ENCODE peak calls at places on chromosomes 13 and 19, in nine cellular contexts. B is SJSA1; Q is upper lobe of right lung; R is suprapubic skin; Y is lower lobe of right lung; J is neuronal stem cell; S is CD4-positive, alpha-beta memory T cell; A is tibial nerve; K is CD4-positive, CD25-positive, alpha-beta regulatory T cell. M is an unnamed sample. For H3K4me1, the result is how much of the 10 kb centered on the place peaks cover.

GRCh38 chr13:58744686-58745085 is 1113.1 kb downstream of the PCDH17 start:
- DNase-seq in K (no peak), Y (no peak), J (no peak), A (no peak), S (no peak), R (no peak), Q (no peak), B (no peak), M (no peak)

GRCh38 chr19:1245884-1246816 is 2.2 kb upstream of the MIDN start:
- DNase-seq in J (no peak), S (no peak), Q (peak), R (no peak), A (no peak), Y (peak), B (no peak), K (no peak), M (peak)

GRCh38 chr13:73984949-73985691 is 149.1 kb downstream of the KLF12 start:
- DNase-seq in B (no peak), A (no peak), Y (no peak), J (no peak), Q (peak), R (no peak), K (peak), S (peak), M (no peak)

GRCh38 chr13:47564041-47564440 is 437.0 kb downstream of the SUCLA2 start:
- DNase-seq in J (peak), Y (no peak), S (no peak), K (no peak), B (no peak), Q (no peak), R (no peak), A (no peak), M (no peak)

GRCh38 chr19:23778566-23778965 is 19.9 kb upstream of the ZNF681 start:
- DNase-seq in A (no peak), R (no peak), K (no peak), J (no peak), B (no peak), Y (no peak), Q (no peak), S (no peak), M (no peak)

GRCh38 chr13:84609716-84610115 is 727.4 kb upstream of the SLITRK1 start:
- DNase-seq in B (no peak), Y (no peak), R (no peak), Q (no peak), J (no peak), A (no peak), K (no peak), S (no peak), M (no peak)

GRCh38 chr13:110593430-110594130 is 21.8 kb upstream of the NAXD start:
- DNase-seq in K (peak), R (no peak), J (no peak), A (no peak), S (peak), Y (no peak), B (no peak), Q (no peak), M (peak)

GRCh38 chr13:66853559-66853958 is 376.6 kb downstream of the PCDH9 start:
- DNase-seq in A (no peak), B (no peak), R (no peak), Y (no peak), S (no peak), K (no peak), Q (no peak), J (no peak), M (no peak)

GRCh38 chr13:42832341-42833153 is 51.2 kb downstream of the FAM216B start:
- DNase-seq in Y (no peak), A (no peak), B (no peak), Q (no peak), R (no peak), S (no peak), K (peak), J (no peak), M (peak)

GRCh38 chr19:50061650-50062049 is 35.8 kb downstream of the ZNF473 start:
- DNase-seq in A (no peak), B (no peak), Y (no peak), J (no peak), Q (no peak), K (no peak), R (no peak), S (no peak), M (peak)

GRCh38 chr19:50067575-50067974 is 41.8 kb downstream of the ZNF473 start:
- DNase-seq in J (no peak), Q (no peak), B (no peak), A (no peak), K (no peak), R (no peak), Y (no peak), S (no peak), M (no peak)

GRCh38 chr19:50060107-50060506 is 34.3 kb downstream of the ZNF473 start:
- DNase-seq in Q (no peak), B (no peak), K (no peak), Y (no peak), R (no peak), A (no peak), J (no peak), S (no peak), M (no peak)

DNA sequence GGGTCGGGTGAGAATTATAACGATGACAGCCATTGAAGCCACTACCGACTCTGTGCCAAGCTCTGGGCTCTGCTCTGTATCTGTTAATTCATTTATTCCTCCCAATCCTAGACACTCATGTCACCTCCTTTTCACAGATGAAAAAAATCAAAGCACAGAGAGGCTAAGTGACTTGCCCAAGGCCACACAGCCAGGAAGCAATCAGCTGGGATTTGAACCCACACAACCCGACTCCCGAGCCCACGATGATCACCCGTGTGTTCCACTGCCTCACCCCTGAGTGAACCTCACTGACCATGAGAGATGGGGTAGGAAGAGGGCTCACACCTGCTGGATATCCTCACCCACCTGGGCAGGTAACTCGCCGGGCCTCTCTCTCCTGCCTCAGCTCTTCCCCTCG is 40.1 kb downstream of the ZNF473 start:
- DNase-seq in S (no peak), A (no peak), J (no peak), K (no peak), Y (no peak), B (no peak), Q (no peak), R (no peak), M (no peak)
- H3K4me3 ChIP-seq in S (no peak), A (no peak), J (no peak), K (no peak), Y (no peak), B (no peak), Q (no peak), R (no peak), M (no peak)

GRCh38 chr13:26881154-26881553 is 120.6 kb upstream of the GPR12 start:
- DNase-seq in A (no peak), K (no peak), Q (no peak), B (no peak), J (no peak), S (no peak), R (no peak), Y (no peak), M (no peak)
- H3K4me1 ChIP-seq in A (under half), K (under half), Q (under half), B (under half), J (under half), S (under half), R (under half), Y (under half), M (under half)

GRCh38 chr19:19514215-19514633 is 1.1 kb downstream of the TSSK6 start:
- DNase-seq in B (no peak), J (no peak), Q (peak), Y (no peak), R (no peak), S (no peak), K (no peak), A (no peak), M (no peak)
- H3K4me3 ChIP-seq in B (no peak), J (no peak), Q (no peak), Y (peak), R (peak), S (no peak), K (no peak), A (no peak), M (no peak)

DNA sequence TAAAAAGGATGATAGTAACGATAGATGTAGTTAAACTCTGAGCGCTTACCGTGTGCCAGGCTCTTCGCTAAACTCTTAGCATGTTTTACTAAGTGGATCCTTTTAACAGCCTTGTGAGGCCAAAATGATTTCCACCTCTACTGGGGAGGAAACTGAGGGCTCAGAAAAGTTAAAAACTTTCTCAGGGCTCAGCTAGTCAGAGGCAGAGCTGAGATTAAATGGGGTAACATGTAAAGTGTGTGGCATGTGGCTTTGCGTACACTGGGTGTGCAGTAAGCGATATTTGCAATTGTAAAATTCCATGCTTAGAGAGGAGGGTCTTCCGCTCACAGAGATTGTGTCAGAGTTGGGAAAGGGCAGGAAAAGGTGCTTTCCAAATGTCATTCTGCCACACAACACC is 1.7 kb downstream of the U2AF2 start:
- DNase-seq in K (no peak), Q (no peak), J (no peak), S (no peak), R (no peak), A (no peak), Y (no peak), B (no peak), M (no peak)
- H3K4me1 ChIP-seq in K (under half), Q (under half), J (under half), S (under half), R (half or more), A (under half), Y (under half), B (under half), M (under half)

GRCh38 chr19:29945433-29945832 is 3.4 kb downstream of the URI1 start:
- DNase-seq in K (peak), A (no peak), R (no peak), S (no peak), Q (no peak), B (no peak), Y (no peak), J (no peak), M (no peak)

GRCh38 chr19:29947871-29948270 is 5.8 kb downstream of the URI1 start:
- DNase-seq in R (no peak), Y (no peak), A (no peak), J (no peak), K (no peak), Q (no peak), B (no peak), S (no peak), M (no peak)

GRCh38 chr19:29944415-29945012 is 2.5 kb downstream of the URI1 start:
- DNase-seq in Y (no peak), K (no peak), A (no peak), S (no peak), B (no peak), J (no peak), R (no peak), Q (no peak), M (no peak)

GRCh38 chr19:29945017-29945416 is 3.0 kb downstream of the URI1 start:
- DNase-seq in J (no peak), Q (no peak), Y (no peak), R (no peak), K (no peak), B (no peak), S (no peak), A (no peak), M (no peak)

DNA sequence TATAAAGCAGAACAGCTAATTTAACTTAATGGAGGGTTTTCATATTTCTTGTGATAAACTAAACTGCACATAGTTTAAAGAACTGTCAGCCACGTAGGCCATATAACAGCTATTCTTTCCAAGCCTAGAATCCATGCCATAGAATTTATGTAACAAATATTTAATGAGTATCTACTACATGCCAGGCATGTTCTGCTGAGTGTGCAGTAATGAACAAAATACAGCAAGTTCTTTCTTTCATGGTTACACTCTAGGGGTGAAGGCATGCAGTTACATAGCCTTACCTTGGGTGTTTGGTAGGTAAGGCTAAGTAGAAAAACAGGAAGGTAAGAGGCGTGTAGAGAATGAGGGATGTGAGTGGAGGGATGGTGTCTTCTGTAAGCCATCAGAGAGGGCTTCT is 4.6 kb downstream of the URI1 start:
- DNase-seq in K (peak), A (no peak), R (no peak), S (no peak), Q (no peak), Y (no peak), B (no peak), J (no peak), M (no peak)
- H3K4me3 ChIP-seq in K (peak), A (no peak), R (no peak), S (no peak), Q (no peak), Y (no peak), B (no peak), J (no peak), M (no peak)

GRCh38 chr19:18490719-18491118 is 31.2 kb downstream of the ELL start:
- DNase-seq in B (no peak), A (no peak), Y (no peak), S (no peak), K (no peak), J (no peak), Q (no peak), R (no peak), M (no peak)
- H3K4me1 ChIP-seq in B (under half), A (under half), Y (half or more), S (half or more), K (under half), J (under half), Q (half or more), R (half or more), M (under half)

GRCh38 chr13:78586706-78587105 is 16.6 kb downstream of the POU4F1 start:
- DNase-seq in A (no peak), Q (no peak), R (no peak), S (no peak), J (peak), K (peak), B (no peak), Y (no peak), M (no peak)
- H3K4me3 ChIP-seq in A (no peak), Q (no peak), R (no peak), S (no peak), J (no peak), K (no peak), B (no peak), Y (no peak), M (no peak)

GRCh38 chr19:50333235-50333736 is 4.1 kb upstream of the KCNC3 start:
- DNase-seq in Q (peak), S (peak), A (peak), Y (peak), R (no peak), J (peak), K (peak), B (no peak), M (peak)

GRCh38 chr19:50334741-50335421 is 5.7 kb upstream of the KCNC3 start:
- DNase-seq in S (no peak), K (no peak), Q (no peak), B (no peak), R (no peak), A (no peak), J (no peak), Y (peak), M (no peak)

GRCh38 chr19:50332264-50333038 is 3.3 kb upstream of the KCNC3 start:
- DNase-seq in R (no peak), A (no peak), J (no peak), Q (peak), K (no peak), S (no peak), B (no peak), Y (peak), M (no peak)

GRCh38 chr19:50332014-50332263 is 2.8 kb upstream of the KCNC3 start:
- DNase-seq in A (no peak), R (no peak), J (no peak), B (no peak), Y (peak), K (no peak), Q (peak), S (no peak), M (no peak)

GRCh38 chr19:50333737-50334617 is 4.8 kb upstream of the KCNC3 start:
- DNase-seq in B (no peak), Q (peak), S (peak), Y (peak), J (no peak), R (no peak), A (no peak), K (no peak), M (peak)
- H3K4me1 ChIP-seq in B (under half), Q (under half), S (half or more), Y (under half), J (under half), R (under half), A (under half), K (half or more), M (under half)

DNA sequence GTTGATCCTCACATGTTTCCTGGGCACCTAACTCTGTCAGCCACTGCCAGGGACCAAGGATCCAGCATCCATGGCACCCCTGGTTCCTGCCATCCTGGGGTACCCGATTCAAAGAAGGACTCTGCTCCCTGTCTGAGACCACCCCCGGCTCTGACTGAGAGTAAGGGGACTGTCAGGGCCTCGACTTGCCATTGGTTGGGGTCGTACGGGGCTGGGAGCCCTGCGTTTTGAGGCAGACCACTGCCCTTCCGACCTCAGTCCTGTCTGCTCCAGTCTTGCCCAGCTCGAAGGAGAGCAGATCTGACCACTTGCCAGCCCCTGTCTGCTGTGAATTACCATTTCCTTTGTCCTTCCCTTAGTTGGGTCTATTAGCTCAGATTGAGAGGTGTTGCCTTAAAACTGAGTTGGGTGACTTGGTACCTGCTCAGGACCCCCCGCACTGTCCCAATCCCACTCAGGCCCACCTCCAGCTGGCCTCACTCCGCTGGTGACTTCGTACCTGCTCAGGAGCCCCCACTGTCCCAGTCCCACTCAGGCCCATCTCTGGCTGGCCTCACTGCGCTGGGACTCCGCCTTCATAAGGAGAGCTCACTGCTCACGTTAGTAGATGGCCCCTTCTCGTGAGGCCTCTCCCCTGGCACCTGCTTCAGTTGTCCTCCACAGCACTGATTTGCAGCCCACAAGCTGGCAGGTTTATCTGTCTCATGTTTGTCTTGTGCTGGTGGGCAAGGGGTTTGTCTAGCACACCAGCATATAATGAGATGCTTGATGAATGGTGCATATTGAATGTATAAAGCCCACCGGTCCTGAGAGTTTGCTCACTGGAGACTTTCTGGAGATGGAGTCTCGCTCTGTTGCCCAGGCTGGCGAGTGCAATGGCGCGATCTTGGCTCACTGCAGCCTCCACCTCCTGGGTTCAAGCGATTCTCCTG is 3.9 kb downstream of the RPL28 start:
- DNase-seq in K (no peak), J (no peak), R (no peak), Y (no peak), A (no peak), Q (no peak), B (no peak), S (no peak), M (no peak)
- H3K4me3 ChIP-seq in K (no peak), J (no peak), R (no peak), Y (no peak), A (no peak), Q (no peak), B (no peak), S (no peak), M (no peak)

GRCh38 chr13:100543872-100544602 is 44.6 kb downstream of the GGACT start:
- DNase-seq in R (no peak), B (no peak), Q (no peak), K (no peak), A (no peak), J (no peak), Y (no peak), S (no peak), M (peak)
- H3K4me1 ChIP-seq in R (half or more), B (under half), Q (under half), K (under half), A (under half), J (under half), Y (under half), S (under half), M (under half)